ENCODE peak calls at places on chromosome X, in four cellular contexts. I is prostate gland, A is HepG2, T is H1. S is an unnamed sample.

GRCh38 chrX:80808160-80808735 is 1.4 kb downstream of the BRWD3 start:
- DNase-seq in T (peak), I (peak), A (peak), S (peak)

GRCh38 chrX:13091111-13091765 is 46.8 kb upstream of the FAM9C start:
- DNase-seq in A (no peak), I (no peak), T (no peak), S (no peak)

GRCh38 chrX:72316408-72317079 is 10.8 kb upstream of the CITED1 start:
- DNase-seq in I (no peak), T (no peak), A (no peak), S (no peak)

GRCh38 chrX:118755633-118756032 is 28.2 kb downstream of the IL13RA1 start:
- DNase-seq in A (no peak), T (no peak), I (no peak), S (no peak)

GRCh38 chrX:119218198-119218597 is 17.9 kb upstream of the PGRMC1 start:
- DNase-seq in A (no peak), T (no peak), I (no peak), S (no peak)

GRCh38 chrX:36909584-36909983 is 98.6 kb upstream of the FAM47C start:
- DNase-seq in T (no peak), A (peak), I (no peak), S (no peak)

GRCh38 chrX:118574666-118575065 is 79.1 kb downstream of the DOCK11 start:
- DNase-seq in I (no peak), T (no peak), A (no peak), S (no peak)

GRCh38 chrX:54067741-54068140 is 23.5 kb upstream of the PHF8 start:
- DNase-seq in A (no peak), T (no peak), I (no peak), S (no peak)

GRCh38 chrX:101057095-101057714 is 5.3 kb upstream of the TRMT2B start:
- DNase-seq in T (no peak), A (no peak), I (no peak), S (peak)

GRCh38 chrX:44873415-44874270 is 655 bp downstream of the KDM6A start:
- DNase-seq in A (no peak), T (peak), I (peak), S (no peak)
- TF ChIP-seq POLR2A in A (no peak), T (no peak), I (no peak), S (no peak)

GRCh38 chrX:25005382-25006185 is 10.2 kb downstream of the ARX start:
- DNase-seq in T (no peak), A (no peak), I (no peak), S (no peak)

GRCh38 chrX:25005034-25005381 is 10.8 kb downstream of the ARX start:
- DNase-seq in I (no peak), A (no peak), T (no peak), S (no peak)

GRCh38 chrX:25004485-25005032 is 11.2 kb downstream of the ARX start:
- DNase-seq in I (no peak), A (no peak), T (no peak), S (no peak)

GRCh38 chrX:25007059-25008053 is 8.4 kb downstream of the ARX start:
- DNase-seq in I (no peak), A (no peak), T (peak), S (no peak)

GRCh38 chrX:25006586-25007058 is 9.1 kb downstream of the ARX start:
- DNase-seq in T (no peak), I (no peak), A (no peak), S (no peak)
- TF ChIP-seq POLR2AphosphoS5 in T (no peak), I (no peak), A (no peak), S (no peak)

GRCh38 chrX:154002215-154002719 is 17.4 kb downstream of the IRAK1 start:
- DNase-seq in I (no peak), A (no peak), T (no peak), S (no peak)
- TF ChIP-seq POLR2A in I (no peak), A (no peak), T (no peak), S (no peak)

DNA sequence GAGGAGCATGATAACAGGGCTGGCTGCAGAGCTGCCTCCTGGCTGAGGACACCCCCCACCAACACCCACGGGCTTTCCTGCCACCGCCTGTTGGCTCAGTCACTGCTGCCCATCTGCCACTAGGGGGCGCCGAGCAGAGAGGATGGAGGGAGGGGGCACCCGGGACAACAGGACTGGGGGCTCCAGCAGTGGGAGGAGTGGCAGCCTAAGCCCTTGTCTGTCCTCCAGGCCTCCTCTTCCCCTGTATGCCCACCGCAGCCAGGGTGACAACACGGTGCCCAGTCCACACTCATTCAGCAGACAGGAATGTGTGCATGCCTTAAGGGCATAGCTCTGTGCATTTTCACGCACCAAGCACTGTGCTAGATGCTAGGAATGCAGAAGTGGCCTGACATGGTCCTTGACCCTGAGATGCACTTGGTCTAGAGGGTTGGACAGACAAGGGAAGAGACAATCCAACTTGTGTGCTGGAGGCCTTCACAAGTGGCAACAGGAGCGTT is 149.9 kb downstream of the AMMECR1 start:
- DNase-seq in A (no peak), T (peak), I (no peak), S (no peak)
- TF ChIP-seq POLR2AphosphoS5 in A (no peak), T (no peak), I (no peak), S (no peak)

DNA sequence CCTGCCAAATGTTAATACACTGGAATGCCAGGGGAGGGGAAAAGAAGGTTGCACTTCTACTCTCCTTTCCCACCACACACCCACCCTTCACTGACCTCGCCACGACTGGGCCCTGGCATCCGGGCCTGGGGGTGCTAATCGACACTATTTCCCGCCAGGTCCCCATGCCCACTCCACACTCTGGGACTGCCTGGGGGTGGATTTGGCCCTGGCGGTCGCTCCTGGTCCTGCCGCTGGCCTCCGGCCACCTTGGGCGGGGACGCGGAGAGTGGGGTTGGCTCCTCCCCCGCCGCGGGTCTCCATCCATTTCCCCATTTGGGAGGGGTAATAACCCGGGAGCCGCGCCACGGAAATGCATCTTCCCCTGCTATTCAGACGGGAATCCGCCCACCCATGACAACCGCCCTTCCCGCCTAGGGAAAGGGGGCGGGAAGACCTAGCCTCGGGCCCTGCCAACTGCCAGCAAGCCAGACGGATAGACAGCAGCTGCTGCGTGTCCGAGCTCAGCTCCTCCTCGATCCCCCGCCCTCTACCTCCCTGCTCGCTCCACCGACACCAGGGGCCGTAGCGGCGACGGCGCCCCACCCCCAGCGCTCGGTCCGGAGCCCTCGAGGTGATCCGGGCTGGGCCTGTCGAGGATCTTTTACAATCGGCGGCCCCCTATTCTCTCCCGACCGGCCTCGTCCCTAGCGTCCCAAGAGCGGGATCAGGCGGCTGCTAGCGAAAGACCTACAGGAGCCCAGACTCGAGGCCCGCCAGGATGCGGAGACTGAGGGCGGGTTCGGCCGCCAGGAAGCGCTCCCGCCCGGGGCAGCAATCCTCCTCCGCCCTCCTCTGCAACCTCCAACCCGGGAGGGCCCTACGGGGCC is 78.0 kb downstream of the RLIM start:
- DNase-seq in I (peak), A (no peak), T (peak), S (peak)
- TF ChIP-seq POLR2A in I (peak), A (no peak), T (no peak), S (no peak)

GRCh38 chrX:78747471-78747870 is at the start of gene LPAR4:
- DNase-seq in T (peak), A (no peak), I (no peak), S (no peak)
- TF ChIP-seq POLR2AphosphoS5 in T (no peak), A (no peak), I (no peak), S (no peak)

DNA sequence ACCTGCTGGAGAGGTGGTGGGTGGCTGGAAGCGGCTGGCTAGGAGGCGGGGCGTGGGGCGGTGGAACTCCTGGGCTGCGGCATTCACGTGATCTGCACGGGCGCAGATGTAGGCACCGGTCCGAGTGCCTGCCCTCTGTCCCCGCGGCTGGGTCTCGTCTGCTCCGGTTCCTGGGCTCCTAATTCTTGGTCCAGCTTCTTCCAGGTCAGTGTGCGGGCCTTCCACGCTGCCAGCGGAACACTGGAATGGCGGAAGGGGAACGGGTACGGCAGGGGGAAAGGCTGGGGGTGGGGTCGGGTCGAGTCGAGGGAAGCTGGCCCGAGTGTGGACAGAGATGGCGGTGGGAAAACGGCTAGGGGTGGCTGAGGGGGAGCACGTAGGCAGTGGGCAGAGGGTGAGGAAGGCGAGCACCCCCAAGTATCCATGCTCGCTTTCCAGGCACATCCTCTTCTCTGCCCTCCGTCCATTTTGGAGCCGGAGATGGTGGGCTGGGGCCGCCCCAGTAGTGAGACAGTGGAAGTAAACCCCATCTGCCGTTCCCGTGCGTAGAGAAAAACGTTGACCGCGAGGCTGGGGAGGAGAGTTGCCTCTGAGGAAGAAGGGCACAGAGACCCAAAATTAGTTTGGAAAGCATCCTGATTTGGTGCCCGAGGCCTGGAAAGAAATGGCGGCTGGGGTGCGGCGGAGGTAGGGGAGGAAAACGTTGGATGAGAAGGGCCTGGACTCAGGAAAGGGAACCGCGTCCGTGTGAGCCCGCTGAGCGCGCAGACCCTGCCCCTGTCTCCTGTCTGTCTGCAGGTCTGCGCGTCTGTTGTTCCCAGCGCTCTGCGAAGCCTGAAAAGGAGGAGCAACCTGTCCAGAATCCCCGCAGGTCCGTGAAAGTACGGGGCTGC is at the start of gene TCEAL4:
- DNase-seq in A (no peak), I (peak), T (peak), S (no peak)
- TF ChIP-seq POLR2A in A (peak), I (peak), T (no peak), S (no peak)